ENCODE peak calls at places on chromosomes 7 and 10, in six cellular contexts. One of them, this sample, is unnamed.

GRCh38 chr10:83965473-83965872 is 173.8 kb upstream of the GHITM start:
- DNase-seq in mammary epithelial cell: no peak
- DNase-seq in A549: no peak
- DNase-seq in WTC11: peak
- DNase-seq in cardiac fibroblast: no peak
- DNase-seq in type B pancreatic cell: no peak
- DNase-seq in this sample: no peak

GRCh38 chr7:100865372-100865911 is 1.7 kb upstream of the TRIP6 start:
- DNase-seq in type B pancreatic cell: no peak
- DNase-seq in A549: no peak
- DNase-seq in cardiac fibroblast: no peak
- DNase-seq in WTC11: no peak
- DNase-seq in mammary epithelial cell: peak
- DNase-seq in this sample: no peak

GRCh38 chr7:139500770-139501138 is 17.3 kb upstream of the KLRG2 start:
- DNase-seq in A549: no peak
- DNase-seq in mammary epithelial cell: no peak
- DNase-seq in cardiac fibroblast: no peak
- DNase-seq in type B pancreatic cell: no peak
- DNase-seq in WTC11: no peak
- DNase-seq in this sample: no peak

GRCh38 chr10:102644066-102644645 is at the start of gene TRIM8:
- DNase-seq in cardiac fibroblast: no peak
- DNase-seq in A549: peak
- DNase-seq in type B pancreatic cell: no peak
- DNase-seq in mammary epithelial cell: peak
- DNase-seq in WTC11: peak
- DNase-seq in this sample: no peak

GRCh38 chr7:23353172-23353571 is 54.0 kb downstream of the MALSU1 start:
- DNase-seq in mammary epithelial cell: no peak
- DNase-seq in WTC11: no peak
- DNase-seq in type B pancreatic cell: no peak
- DNase-seq in A549: no peak
- DNase-seq in cardiac fibroblast: no peak
- DNase-seq in this sample: no peak

GRCh38 chr7:7524121-7524520 is 11.6 kb downstream of the COL28A1 start:
- DNase-seq in type B pancreatic cell: no peak
- DNase-seq in WTC11: no peak
- DNase-seq in A549: no peak
- DNase-seq in mammary epithelial cell: no peak
- DNase-seq in cardiac fibroblast: no peak
- DNase-seq in this sample: no peak

GRCh38 chr10:5948999-5949759 is 28.2 kb downstream of the IL15RA start:
- DNase-seq in WTC11: peak
- DNase-seq in A549: peak
- DNase-seq in cardiac fibroblast: peak
- DNase-seq in type B pancreatic cell: no peak
- DNase-seq in mammary epithelial cell: peak
- DNase-seq in this sample: no peak

GRCh38 chr10:109062371-109062770 is 860.9 kb downstream of the XPNPEP1 start:
- DNase-seq in mammary epithelial cell: peak
- DNase-seq in cardiac fibroblast: peak
- DNase-seq in A549: no peak
- DNase-seq in WTC11: no peak
- DNase-seq in type B pancreatic cell: no peak
- DNase-seq in this sample: no peak

GRCh38 chr7:87398441-87398840 is 53.0 kb downstream of the CROT start:
- DNase-seq in A549: no peak
- DNase-seq in type B pancreatic cell: no peak
- DNase-seq in cardiac fibroblast: peak
- DNase-seq in WTC11: no peak
- DNase-seq in mammary epithelial cell: peak
- DNase-seq in this sample: no peak

GRCh38 chr7:1360521-1360971 is 98.7 kb downstream of the MICALL2 start:
- DNase-seq in cardiac fibroblast: no peak
- DNase-seq in A549: no peak
- DNase-seq in mammary epithelial cell: no peak
- DNase-seq in type B pancreatic cell: no peak
- DNase-seq in WTC11: no peak
- DNase-seq in this sample: no peak

GRCh38 chr7:87370660-87371180 is 25.3 kb downstream of the CROT start:
- DNase-seq in A549: no peak
- DNase-seq in mammary epithelial cell: peak
- DNase-seq in type B pancreatic cell: no peak
- DNase-seq in cardiac fibroblast: peak
- DNase-seq in WTC11: no peak
- DNase-seq in this sample: no peak

GRCh38 chr10:88395677-88396076 is 187.4 kb downstream of the RNLS start:
- DNase-seq in mammary epithelial cell: peak
- DNase-seq in type B pancreatic cell: no peak
- DNase-seq in cardiac fibroblast: peak
- DNase-seq in A549: no peak
- DNase-seq in WTC11: no peak
- DNase-seq in this sample: no peak

GRCh38 chr10:133309720-133310398 is 1.1 kb downstream of the ZNF511 start:
- DNase-seq in A549: no peak
- DNase-seq in mammary epithelial cell: no peak
- DNase-seq in type B pancreatic cell: no peak
- DNase-seq in cardiac fibroblast: no peak
- DNase-seq in WTC11: no peak
- DNase-seq in this sample: no peak

GRCh38 chr10:17276756-17277424 is 48.8 kb downstream of the VIM start:
- DNase-seq in mammary epithelial cell: no peak
- DNase-seq in WTC11: no peak
- DNase-seq in type B pancreatic cell: no peak
- DNase-seq in cardiac fibroblast: no peak
- DNase-seq in A549: no peak
- DNase-seq in this sample: no peak

GRCh38 chr7:101832205-101832631 is 14.8 kb downstream of the CUX1 start:
- DNase-seq in WTC11: peak
- DNase-seq in mammary epithelial cell: no peak
- DNase-seq in cardiac fibroblast: no peak
- DNase-seq in A549: no peak
- DNase-seq in type B pancreatic cell: no peak
- DNase-seq in this sample: no peak

GRCh38 chr7:125504848-125505247 is 575.2 kb upstream of the POT1 start:
- DNase-seq in A549: no peak
- DNase-seq in type B pancreatic cell: no peak
- DNase-seq in cardiac fibroblast: no peak
- DNase-seq in mammary epithelial cell: no peak
- DNase-seq in WTC11: no peak
- DNase-seq in this sample: no peak

GRCh38 chr7:108045154-108045553 is 42.2 kb upstream of the LAMB1 start:
- DNase-seq in A549: no peak
- DNase-seq in mammary epithelial cell: no peak
- DNase-seq in WTC11: no peak
- DNase-seq in type B pancreatic cell: no peak
- DNase-seq in cardiac fibroblast: peak
- DNase-seq in this sample: no peak

GRCh38 chr10:31319602-31320178 is 674 bp downstream of the ZEB1 start:
- DNase-seq in type B pancreatic cell: no peak
- DNase-seq in WTC11: no peak
- DNase-seq in mammary epithelial cell: no peak
- DNase-seq in cardiac fibroblast: peak
- DNase-seq in A549: no peak
- DNase-seq in this sample: no peak
- TF ChIP-seq CTCF in type B pancreatic cell: no peak
- TF ChIP-seq CTCF in WTC11: no peak
- TF ChIP-seq CTCF in mammary epithelial cell: no peak
- TF ChIP-seq CTCF in cardiac fibroblast: no peak
- TF ChIP-seq CTCF in A549: peak
- TF ChIP-seq CTCF in this sample: no peak

GRCh38 chr10:25641576-25641975 is 292.5 kb upstream of the MYO3A start:
- DNase-seq in type B pancreatic cell: no peak
- DNase-seq in WTC11: no peak
- DNase-seq in A549: no peak
- DNase-seq in mammary epithelial cell: no peak
- DNase-seq in cardiac fibroblast: no peak
- DNase-seq in this sample: no peak

GRCh38 chr10:25642736-25643135 is 291.3 kb upstream of the MYO3A start:
- DNase-seq in type B pancreatic cell: no peak
- DNase-seq in A549: no peak
- DNase-seq in mammary epithelial cell: no peak
- DNase-seq in WTC11: no peak
- DNase-seq in cardiac fibroblast: no peak
- DNase-seq in this sample: no peak

DNA sequence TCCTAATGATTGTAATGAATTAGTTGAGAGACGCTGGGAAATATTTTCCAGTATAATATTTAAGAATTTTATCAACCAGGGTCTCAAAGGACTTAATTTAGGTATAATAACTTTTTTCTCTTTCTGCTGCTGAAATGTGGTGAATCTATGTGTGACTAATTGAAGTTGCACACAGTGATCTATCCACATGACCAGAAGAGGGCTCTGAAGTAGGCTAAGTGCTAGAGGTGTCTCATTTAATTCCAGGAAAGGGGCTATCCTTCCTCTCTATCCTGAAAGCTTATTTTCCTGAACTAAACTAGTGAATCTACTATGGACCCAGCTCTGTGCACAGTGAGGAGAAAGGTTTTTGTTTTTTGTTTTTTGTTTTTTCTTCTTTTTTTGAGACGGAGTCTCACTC is 294.4 kb upstream of the MYO3A start:
- DNase-seq in WTC11: no peak
- DNase-seq in cardiac fibroblast: peak
- DNase-seq in A549: no peak
- DNase-seq in type B pancreatic cell: no peak
- DNase-seq in mammary epithelial cell: no peak
- DNase-seq in this sample: no peak
- TF ChIP-seq CTCF in WTC11: no peak
- TF ChIP-seq CTCF in cardiac fibroblast: no peak
- TF ChIP-seq CTCF in A549: no peak
- TF ChIP-seq CTCF in type B pancreatic cell: no peak
- TF ChIP-seq CTCF in mammary epithelial cell: no peak
- TF ChIP-seq CTCF in this sample: no peak

GRCh38 chr7:151801291-151801690 is 75.6 kb downstream of the PRKAG2 start:
- DNase-seq in A549: no peak
- DNase-seq in cardiac fibroblast: no peak
- DNase-seq in mammary epithelial cell: no peak
- DNase-seq in type B pancreatic cell: no peak
- DNase-seq in WTC11: no peak
- DNase-seq in this sample: no peak
- TF ChIP-seq CTCF in A549: no peak
- TF ChIP-seq CTCF in cardiac fibroblast: no peak
- TF ChIP-seq CTCF in mammary epithelial cell: no peak
- TF ChIP-seq CTCF in type B pancreatic cell: no peak
- TF ChIP-seq CTCF in WTC11: no peak
- TF ChIP-seq CTCF in this sample: no peak

DNA sequence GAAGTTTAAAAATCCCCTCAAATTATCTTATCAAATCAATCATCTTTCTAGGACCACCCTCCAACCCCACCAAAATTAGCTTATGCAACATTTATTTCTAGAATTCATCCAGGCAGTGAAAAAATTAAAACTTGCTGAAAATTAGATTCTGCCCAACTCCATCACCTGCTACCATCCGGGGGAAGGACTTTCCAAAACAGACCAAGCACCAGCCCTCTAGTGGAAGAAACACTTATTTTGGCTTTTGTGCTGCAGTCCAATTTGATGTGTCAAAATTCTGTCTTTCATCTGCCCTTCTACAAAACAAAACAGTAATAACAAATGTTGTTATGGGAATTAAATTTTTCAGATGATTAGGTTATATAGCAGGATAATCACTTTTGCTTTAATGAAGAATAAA is 35.1 kb downstream of the GCC1 start:
- DNase-seq in mammary epithelial cell: no peak
- DNase-seq in A549: no peak
- DNase-seq in cardiac fibroblast: no peak
- DNase-seq in type B pancreatic cell: no peak
- DNase-seq in WTC11: no peak
- DNase-seq in this sample: no peak
- TF ChIP-seq CTCF in mammary epithelial cell: peak
- TF ChIP-seq CTCF in A549: no peak
- TF ChIP-seq CTCF in cardiac fibroblast: no peak
- TF ChIP-seq CTCF in type B pancreatic cell: peak
- TF ChIP-seq CTCF in WTC11: no peak
- TF ChIP-seq CTCF in this sample: peak

GRCh38 chr10:112026438-112026837 is 157.1 kb downstream of the GPAM start:
- DNase-seq in type B pancreatic cell: no peak
- DNase-seq in A549: no peak
- DNase-seq in mammary epithelial cell: no peak
- DNase-seq in cardiac fibroblast: no peak
- DNase-seq in WTC11: peak
- DNase-seq in this sample: no peak
- TF ChIP-seq CTCF in type B pancreatic cell: peak
- TF ChIP-seq CTCF in A549: no peak
- TF ChIP-seq CTCF in mammary epithelial cell: peak
- TF ChIP-seq CTCF in cardiac fibroblast: no peak
- TF ChIP-seq CTCF in WTC11: peak
- TF ChIP-seq CTCF in this sample: no peak

GRCh38 chr7:66735850-66736249 is 4.7 kb upstream of the RABGEF1 start:
- DNase-seq in A549: no peak
- DNase-seq in WTC11: no peak
- DNase-seq in cardiac fibroblast: no peak
- DNase-seq in type B pancreatic cell: no peak
- DNase-seq in mammary epithelial cell: no peak
- DNase-seq in this sample: no peak
- TF ChIP-seq CTCF in A549: no peak
- TF ChIP-seq CTCF in WTC11: no peak
- TF ChIP-seq CTCF in cardiac fibroblast: no peak
- TF ChIP-seq CTCF in type B pancreatic cell: no peak
- TF ChIP-seq CTCF in mammary epithelial cell: no peak
- TF ChIP-seq CTCF in this sample: no peak

GRCh38 chr7:73610105-73610504 is 14.2 kb downstream of the MLXIPL start:
- DNase-seq in WTC11: no peak
- DNase-seq in A549: no peak
- DNase-seq in mammary epithelial cell: no peak
- DNase-seq in cardiac fibroblast: no peak
- DNase-seq in type B pancreatic cell: no peak
- DNase-seq in this sample: no peak

GRCh38 chr7:73613954-73614735 is 10.2 kb downstream of the MLXIPL start:
- DNase-seq in cardiac fibroblast: no peak
- DNase-seq in mammary epithelial cell: peak
- DNase-seq in A549: no peak
- DNase-seq in WTC11: no peak
- DNase-seq in type B pancreatic cell: no peak
- DNase-seq in this sample: no peak

GRCh38 chr7:73611017-73611555 is 13.2 kb downstream of the MLXIPL start:
- DNase-seq in A549: no peak
- DNase-seq in WTC11: no peak
- DNase-seq in mammary epithelial cell: no peak
- DNase-seq in type B pancreatic cell: no peak
- DNase-seq in cardiac fibroblast: no peak
- DNase-seq in this sample: no peak

GRCh38 chr7:73615886-73616285 is 8.4 kb downstream of the MLXIPL start:
- DNase-seq in A549: no peak
- DNase-seq in cardiac fibroblast: no peak
- DNase-seq in mammary epithelial cell: no peak
- DNase-seq in type B pancreatic cell: no peak
- DNase-seq in WTC11: no peak
- DNase-seq in this sample: no peak

GRCh38 chr7:73612598-73613269 is 11.6 kb downstream of the MLXIPL start:
- DNase-seq in mammary epithelial cell: peak
- DNase-seq in cardiac fibroblast: peak
- DNase-seq in WTC11: no peak
- DNase-seq in A549: peak
- DNase-seq in type B pancreatic cell: no peak
- DNase-seq in this sample: no peak
- TF ChIP-seq CTCF in mammary epithelial cell: peak
- TF ChIP-seq CTCF in cardiac fibroblast: peak
- TF ChIP-seq CTCF in WTC11: no peak
- TF ChIP-seq CTCF in A549: peak
- TF ChIP-seq CTCF in type B pancreatic cell: no peak
- TF ChIP-seq CTCF in this sample: peak